ENCODE peak calls at places on chromosomes 3 and 15, in four cellular contexts. F is effector CD4-positive, alpha-beta T cell; P is activated CD4-positive, alpha-beta T cell treated with anti-CD3 and anti-CD28 coated beads, Interleukin-2, amount 10 ng/mL, durations not matched to agents 7 days and 5 days; C is OCI-M1. U is an unnamed sample.

GRCh38 chr15:49637857-49638256 is 17.0 kb downstream of the DTWD1 start:
- DNase-seq in F (no peak), C (no peak), P (no peak), U (no peak)

GRCh38 chr3:81462921-81463320 is 298.5 kb downstream of the GBE1 start:
- DNase-seq in P (no peak), C (no peak), F (no peak), U (no peak)

GRCh38 chr15:26101443-26101842 is 238.3 kb upstream of the ATP10A start:
- DNase-seq in F (no peak), C (no peak), P (no peak), U (no peak)

GRCh38 chr15:25175789-25176615 is 221.2 kb downstream of the SNRPN start:
- DNase-seq in F (no peak), C (no peak), P (no peak), U (no peak)

GRCh38 chr3:56131976-56132590 is 336.2 kb downstream of the ERC2 start:
- DNase-seq in C (peak; percentile 18), F (no peak), P (no peak), U (no peak)

GRCh38 chr15:69474846-69475455 is 22.3 kb downstream of the RPLP1 start:
- DNase-seq in C (no peak), P (no peak), F (no peak), U (no peak)

GRCh38 chr3:126661532-126661931 is 6.6 kb upstream of the TXNRD3 start:
- DNase-seq in F (no peak), C (no peak), P (no peak), U (no peak)

GRCh38 chr3:149547954-149548728 is 73.6 kb downstream of the TM4SF4 start:
- DNase-seq in P (no peak), F (no peak), C (no peak), U (no peak)

GRCh38 chr3:65811050-65811766 is 227.5 kb downstream of the MAGI1 start:
- DNase-seq in C (no peak), F (no peak), P (no peak), U (no peak)

GRCh38 chr3:71458895-71459294 is 124.6 kb downstream of the FOXP1 start:
- DNase-seq in C (no peak), P (no peak), F (no peak), U (no peak)

GRCh38 chr15:32991544-32992192 is 202.8 kb downstream of the FMN1 start:
- DNase-seq in F (no peak), C (no peak), P (no peak), U (no peak)

GRCh38 chr3:124584552-124585391 is 145.5 kb upstream of the UMPS start:
- DNase-seq in F (peak; percentile 10), C (peak; percentile 29), P (peak; percentile 32), U (peak; percentile 44)

GRCh38 chr3:25620508-25620907 is 44.2 kb downstream of the TOP2B start:
- DNase-seq in F (no peak), C (no peak), P (no peak), U (no peak)

GRCh38 chr3:42351221-42351620 is 59.2 kb downstream of the LYZL4 start:
- DNase-seq in P (no peak), F (no peak), C (no peak), U (no peak)